ENCODE peak calls at places on chromosomes 3 and 15, in ten cellular contexts. One of them, this sample, is unnamed.

GRCh38 chr3:82329300-82329699 is 567.9 kb upstream of the GBE1 start:
- DNase-seq in activated CD4-positive, alpha-beta T cell treated with anti-CD3 and anti-CD28 coated beads for 24 hours: no peak
- DNase-seq in non-pigmented ciliary epithelial cell: no peak
- DNase-seq in globus pallidus: no peak
- DNase-seq in T-helper 2 cell: no peak
- DNase-seq in NCI-H1048: no peak
- DNase-seq in CD14-positive monocyte: no peak
- DNase-seq in stimulated activated CD4-positive, alpha-beta T cell treated with anti-CD3 and anti-CD28 coated beads, Interleukin-2, amount 100 ng/mL, for 48 hours: no peak
- DNase-seq in right lobe of liver: no peak
- DNase-seq in left cardiac atrium: no peak
- DNase-seq in this sample: no peak

GRCh38 chr15:89367485-89368451 is 33.1 kb upstream of the POLG start:
- DNase-seq in activated CD4-positive, alpha-beta T cell treated with anti-CD3 and anti-CD28 coated beads for 24 hours: no peak
- DNase-seq in globus pallidus: peak; percentile 72
- DNase-seq in stimulated activated CD4-positive, alpha-beta T cell treated with anti-CD3 and anti-CD28 coated beads, Interleukin-2, amount 100 ng/mL, for 48 hours: no peak
- DNase-seq in non-pigmented ciliary epithelial cell: no peak
- DNase-seq in NCI-H1048: peak; percentile 70
- DNase-seq in right lobe of liver: no peak
- DNase-seq in CD14-positive monocyte: no peak
- DNase-seq in left cardiac atrium: no peak
- DNase-seq in T-helper 2 cell: no peak
- DNase-seq in this sample: no peak

GRCh38 chr3:46463120-46463867 is 1.4 kb downstream of the LTF start:
- DNase-seq in left cardiac atrium: peak; percentile 60
- DNase-seq in globus pallidus: no peak
- DNase-seq in T-helper 2 cell: no peak
- DNase-seq in non-pigmented ciliary epithelial cell: no peak
- DNase-seq in stimulated activated CD4-positive, alpha-beta T cell treated with anti-CD3 and anti-CD28 coated beads, Interleukin-2, amount 100 ng/mL, for 48 hours: no peak
- DNase-seq in NCI-H1048: no peak
- DNase-seq in CD14-positive monocyte: no peak
- DNase-seq in activated CD4-positive, alpha-beta T cell treated with anti-CD3 and anti-CD28 coated beads for 24 hours: no peak
- DNase-seq in right lobe of liver: no peak
- DNase-seq in this sample: no peak

GRCh38 chr3:78848392-78849288 is 919.2 kb downstream of the ROBO1 start:
- DNase-seq in left cardiac atrium: no peak
- DNase-seq in NCI-H1048: no peak
- DNase-seq in globus pallidus: no peak
- DNase-seq in CD14-positive monocyte: no peak
- DNase-seq in non-pigmented ciliary epithelial cell: no peak
- DNase-seq in right lobe of liver: no peak
- DNase-seq in T-helper 2 cell: no peak
- DNase-seq in stimulated activated CD4-positive, alpha-beta T cell treated with anti-CD3 and anti-CD28 coated beads, Interleukin-2, amount 100 ng/mL, for 48 hours: no peak
- DNase-seq in activated CD4-positive, alpha-beta T cell treated with anti-CD3 and anti-CD28 coated beads for 24 hours: no peak
- DNase-seq in this sample: no peak

GRCh38 chr15:64599716-64600115 is 139.3 kb downstream of the ZNF609 start:
- DNase-seq in activated CD4-positive, alpha-beta T cell treated with anti-CD3 and anti-CD28 coated beads for 24 hours: no peak
- DNase-seq in T-helper 2 cell: no peak
- DNase-seq in CD14-positive monocyte: no peak
- DNase-seq in stimulated activated CD4-positive, alpha-beta T cell treated with anti-CD3 and anti-CD28 coated beads, Interleukin-2, amount 100 ng/mL, for 48 hours: no peak
- DNase-seq in NCI-H1048: no peak
- DNase-seq in globus pallidus: no peak
- DNase-seq in non-pigmented ciliary epithelial cell: no peak
- DNase-seq in right lobe of liver: no peak
- DNase-seq in left cardiac atrium: no peak
- DNase-seq in this sample: no peak

GRCh38 chr3:46266598-46266997 is 24.3 kb downstream of the CCR3 start:
- DNase-seq in left cardiac atrium: no peak
- DNase-seq in stimulated activated CD4-positive, alpha-beta T cell treated with anti-CD3 and anti-CD28 coated beads, Interleukin-2, amount 100 ng/mL, for 48 hours: no peak
- DNase-seq in T-helper 2 cell: no peak
- DNase-seq in globus pallidus: no peak
- DNase-seq in non-pigmented ciliary epithelial cell: no peak
- DNase-seq in right lobe of liver: no peak
- DNase-seq in NCI-H1048: no peak
- DNase-seq in activated CD4-positive, alpha-beta T cell treated with anti-CD3 and anti-CD28 coated beads for 24 hours: no peak
- DNase-seq in CD14-positive monocyte: no peak
- DNase-seq in this sample: no peak

GRCh38 chr3:53730565-53730964 is 115.7 kb downstream of the CHDH start:
- DNase-seq in NCI-H1048: no peak
- DNase-seq in globus pallidus: peak; percentile 57
- DNase-seq in stimulated activated CD4-positive, alpha-beta T cell treated with anti-CD3 and anti-CD28 coated beads, Interleukin-2, amount 100 ng/mL, for 48 hours: no peak
- DNase-seq in right lobe of liver: no peak
- DNase-seq in left cardiac atrium: peak; percentile 62
- DNase-seq in T-helper 2 cell: no peak
- DNase-seq in activated CD4-positive, alpha-beta T cell treated with anti-CD3 and anti-CD28 coated beads for 24 hours: no peak
- DNase-seq in non-pigmented ciliary epithelial cell: no peak
- DNase-seq in CD14-positive monocyte: no peak
- DNase-seq in this sample: no peak

GRCh38 chr3:38960953-38961622 is 90.7 kb downstream of the SCN11A start:
- DNase-seq in right lobe of liver: no peak
- DNase-seq in CD14-positive monocyte: no peak
- DNase-seq in left cardiac atrium: peak; percentile 50
- DNase-seq in T-helper 2 cell: no peak
- DNase-seq in NCI-H1048: no peak
- DNase-seq in activated CD4-positive, alpha-beta T cell treated with anti-CD3 and anti-CD28 coated beads for 24 hours: peak; percentile 15
- DNase-seq in non-pigmented ciliary epithelial cell: no peak
- DNase-seq in stimulated activated CD4-positive, alpha-beta T cell treated with anti-CD3 and anti-CD28 coated beads, Interleukin-2, amount 100 ng/mL, for 48 hours: peak; percentile 21
- DNase-seq in globus pallidus: peak; percentile 46
- DNase-seq in this sample: no peak

GRCh38 chr3:107344722-107345121 is 32.5 kb upstream of the CCDC54 start:
- DNase-seq in CD14-positive monocyte: no peak
- DNase-seq in stimulated activated CD4-positive, alpha-beta T cell treated with anti-CD3 and anti-CD28 coated beads, Interleukin-2, amount 100 ng/mL, for 48 hours: no peak
- DNase-seq in NCI-H1048: no peak
- DNase-seq in T-helper 2 cell: no peak
- DNase-seq in left cardiac atrium: no peak
- DNase-seq in globus pallidus: no peak
- DNase-seq in activated CD4-positive, alpha-beta T cell treated with anti-CD3 and anti-CD28 coated beads for 24 hours: no peak
- DNase-seq in right lobe of liver: no peak
- DNase-seq in non-pigmented ciliary epithelial cell: no peak
- DNase-seq in this sample: no peak

GRCh38 chr3:101665357-101665756 is 11.6 kb downstream of the ZBTB11 start:
- DNase-seq in right lobe of liver: no peak
- DNase-seq in left cardiac atrium: no peak
- DNase-seq in T-helper 2 cell: no peak
- DNase-seq in globus pallidus: no peak
- DNase-seq in activated CD4-positive, alpha-beta T cell treated with anti-CD3 and anti-CD28 coated beads for 24 hours: no peak
- DNase-seq in CD14-positive monocyte: no peak
- DNase-seq in NCI-H1048: no peak
- DNase-seq in stimulated activated CD4-positive, alpha-beta T cell treated with anti-CD3 and anti-CD28 coated beads, Interleukin-2, amount 100 ng/mL, for 48 hours: no peak
- DNase-seq in non-pigmented ciliary epithelial cell: no peak
- DNase-seq in this sample: no peak

GRCh38 chr15:98123834-98124233 is 163.3 kb downstream of the ARRDC4 start:
- DNase-seq in NCI-H1048: peak; percentile 0
- DNase-seq in non-pigmented ciliary epithelial cell: no peak
- DNase-seq in left cardiac atrium: no peak
- DNase-seq in globus pallidus: no peak
- DNase-seq in T-helper 2 cell: no peak
- DNase-seq in CD14-positive monocyte: no peak
- DNase-seq in activated CD4-positive, alpha-beta T cell treated with anti-CD3 and anti-CD28 coated beads for 24 hours: no peak
- DNase-seq in stimulated activated CD4-positive, alpha-beta T cell treated with anti-CD3 and anti-CD28 coated beads, Interleukin-2, amount 100 ng/mL, for 48 hours: no peak
- DNase-seq in right lobe of liver: no peak
- DNase-seq in this sample: no peak